ENCODE peak calls at places on chromosomes 12 and 14, in seven cellular contexts. S, B, Q, M, R, D and P are unnamed samples.

GRCh38 chr12:108129017-108129812 is at the start of gene WSCD2:
- DNase-seq in M (no peak), B (peak; percentile 69), S (peak; percentile 30), Q (peak; percentile 9), R (no peak), D (no peak), P (no peak)

GRCh38 chr12:74890237-74890599 is 319.4 kb downstream of the KCNC2 start:
- DNase-seq in D (peak; percentile 49), B (peak; percentile 69), R (no peak), S (peak; percentile 95), Q (peak; percentile 15), M (no peak), P (peak; percentile 53)

GRCh38 chr14:33475623-33476022 is 475.3 kb downstream of the EGLN3 start:
- DNase-seq in B (peak; percentile 80), Q (peak; percentile 58), R (peak; percentile 11), M (no peak), D (no peak), S (peak; percentile 77), P (no peak)

GRCh38 chr12:24751181-24751580 is 197.7 kb downstream of the BCAT1 start:
- DNase-seq in R (no peak), S (no peak), M (no peak), B (no peak), Q (no peak), D (no peak), P (no peak)

GRCh38 chr14:23248601-23249000 is 10.9 kb downstream of the RNF212B start:
- DNase-seq in S (no peak), D (no peak), M (no peak), B (no peak), Q (no peak), R (no peak), P (no peak)

GRCh38 chr12:104569348-104570173 is 112.8 kb downstream of the CHST11 start:
- DNase-seq in M (no peak), Q (no peak), B (no peak), S (no peak), D (no peak), R (peak; percentile 39), P (no peak)

GRCh38 chr14:51513281-51513680 is 138.4 kb upstream of the FRMD6 start:
- DNase-seq in S (no peak), D (no peak), M (no peak), Q (no peak), B (no peak), R (no peak), P (no peak)

GRCh38 chr12:56521590-56522371 is at the start of gene RBMS2:
- DNase-seq in D (peak; percentile 81), Q (peak; percentile 59), B (peak; percentile 95), S (peak; percentile 89), M (peak; percentile 85), R (peak; percentile 34), P (peak; percentile 83)

GRCh38 chr12:7374423-7375144 is 69.4 kb downstream of the CD163L1 start:
- DNase-seq in M (no peak), R (peak; percentile 27), B (peak; percentile 48), D (peak; percentile 56), Q (peak; percentile 80), S (peak; percentile 48), P (no peak)

GRCh38 chr14:59570122-59570521 is 6.5 kb downstream of the CCDC175 start:
- DNase-seq in R (no peak), D (no peak), S (peak; percentile 65), M (no peak), B (peak; percentile 56), Q (no peak), P (no peak)

GRCh38 chr14:31357279-31357678 is 63.1 kb downstream of the HEATR5A start:
- DNase-seq in D (no peak), M (no peak), Q (no peak), S (peak; percentile 26), B (no peak), R (no peak), P (no peak)

GRCh38 chr14:60965402-60965801 is 15.5 kb downstream of the TRMT5 start:
- DNase-seq in S (peak; percentile 66), D (no peak), B (no peak), R (no peak), Q (no peak), M (no peak), P (peak; percentile 60)

GRCh38 chr12:82942521-82942920 is 255.8 kb downstream of the TMTC2 start:
- DNase-seq in B (peak; percentile 58), M (no peak), S (no peak), R (no peak), Q (no peak), D (no peak), P (no peak)

GRCh38 chr12:106648736-106649135 is 65.9 kb downstream of the RFX4 start:
- DNase-seq in Q (no peak), D (no peak), R (no peak), B (no peak), S (no peak), M (no peak), P (no peak)

GRCh38 chr12:112198120-112198733 is 72.9 kb downstream of the TRAFD1 start:
- DNase-seq in D (peak; percentile 81), M (peak; percentile 59), B (peak; percentile 76), R (peak; percentile 73), Q (peak; percentile 64), S (peak; percentile 82), P (no peak)

GRCh38 chr14:20429801-20430669 is 5.9 kb downstream of the KLHL33 start:
- DNase-seq in R (no peak), M (peak; percentile 56), D (no peak), S (no peak), Q (peak; percentile 30), B (no peak), P (no peak)

GRCh38 chr14:104843442-104844305 is 21.4 kb upstream of the CEP170B start:
- DNase-seq in R (no peak), S (no peak), M (no peak), B (peak; percentile 37), Q (no peak), D (no peak), P (no peak)

GRCh38 chr14:97930191-97930590 is 1133.0 kb downstream of the VRK1 start:
- DNase-seq in R (no peak), B (peak; percentile 96), S (no peak), M (no peak), Q (no peak), D (no peak), P (no peak)

GRCh38 chr12:95303476-95303875 is 85.9 kb downstream of the VEZT start:
- DNase-seq in D (no peak), B (no peak), Q (no peak), S (peak; percentile 51), M (no peak), R (no peak), P (no peak)

GRCh38 chr12:54935235-54935951 is 49.2 kb downstream of the TESPA1 start:
- DNase-seq in D (peak; percentile 86), R (peak; percentile 41), B (peak; percentile 19), M (no peak), S (peak; percentile 94), Q (peak; percentile 2), P (peak; percentile 60)

GRCh38 chr14:37232907-37233481 is 35.3 kb downstream of the MIPOL1 start:
- DNase-seq in D (peak; percentile 43), B (peak; percentile 73), R (peak; percentile 21), M (no peak), Q (peak; percentile 79), S (peak; percentile 89), P (peak; percentile 20)

GRCh38 chr14:47039336-47039735 is 387.8 kb upstream of the RPL10L start:
- DNase-seq in S (no peak), B (no peak), Q (no peak), M (no peak), R (no peak), D (no peak), P (no peak)

GRCh38 chr14:47044841-47045240 is 393.3 kb upstream of the RPL10L start:
- DNase-seq in D (no peak), Q (no peak), S (peak; percentile 51), B (peak; percentile 27), R (no peak), M (no peak), P (no peak)

GRCh38 chr14:47040490-47040889 is 388.9 kb upstream of the RPL10L start:
- DNase-seq in D (no peak), R (no peak), Q (peak; percentile 3), S (peak; percentile 30), M (no peak), B (peak; percentile 4), P (no peak)
- TF ChIP-seq CTCF in D (no peak), R (peak; percentile 26), Q (peak; percentile 30), S (peak; percentile 56), M (no peak), B (peak; percentile 26), P (no peak)

DNA sequence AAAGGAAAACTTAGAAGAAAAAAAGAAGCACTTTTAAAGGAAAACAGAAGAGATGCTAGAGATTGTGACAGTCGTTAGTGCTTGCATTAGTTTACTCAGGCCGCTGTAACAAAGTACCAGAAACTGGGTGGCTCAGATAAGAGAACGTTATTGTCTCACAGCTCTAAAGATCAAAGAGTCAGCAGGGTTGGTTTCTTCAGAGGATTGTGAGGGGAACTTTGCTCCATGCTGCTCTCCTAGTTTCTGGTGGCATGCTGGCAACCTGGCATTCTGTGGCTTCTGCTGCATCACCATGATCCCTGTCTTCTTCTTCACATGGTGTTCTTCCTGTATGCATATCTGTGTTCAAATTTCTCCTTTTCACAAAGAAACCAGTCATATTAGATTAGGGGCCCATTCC is 119.4 kb upstream of the PLEKHA5 start:
- DNase-seq in B (no peak), R (no peak), D (no peak), Q (peak; percentile 3), S (no peak), M (no peak), P (no peak)
- H3K9me3 ChIP-seq in B (no peaks in the 10 kb centered on the region), R (no peaks in the 10 kb centered on the region), D (no peaks in the 10 kb centered on the region), Q (no peaks in the 10 kb centered on the region), S (no peaks in the 10 kb centered on the region), M (no peaks in the 10 kb centered on the region), P (no peaks in the 10 kb centered on the region)

DNA sequence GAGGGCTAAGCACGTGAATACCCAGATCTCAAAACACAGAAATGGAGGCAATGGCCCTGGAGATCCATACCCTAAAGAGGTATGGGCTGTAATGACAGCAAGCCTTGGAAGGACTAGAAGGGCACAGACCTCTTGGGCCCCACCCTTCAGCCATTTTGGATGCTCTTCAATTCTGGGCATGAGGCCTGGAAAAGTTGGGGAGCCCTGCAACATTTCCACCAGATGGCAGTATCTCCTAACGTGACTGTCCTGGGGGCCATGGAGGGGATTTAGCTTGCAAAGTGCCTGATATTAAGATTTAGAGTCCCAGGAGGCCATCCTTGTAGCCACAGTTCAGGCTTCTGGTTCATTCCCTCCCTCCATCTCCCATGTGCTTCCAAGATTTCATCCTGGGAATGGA is 30.2 kb downstream of the KCNA5 start:
- DNase-seq in R (peak; percentile 5), Q (no peak), B (peak; percentile 25), M (no peak), S (no peak), D (no peak), P (no peak)
- TF ChIP-seq CTCF in R (peak; percentile 61), Q (peak; percentile 6), B (peak; percentile 47), M (no peak), S (peak; percentile 11), D (no peak), P (peak; percentile 56)

DNA sequence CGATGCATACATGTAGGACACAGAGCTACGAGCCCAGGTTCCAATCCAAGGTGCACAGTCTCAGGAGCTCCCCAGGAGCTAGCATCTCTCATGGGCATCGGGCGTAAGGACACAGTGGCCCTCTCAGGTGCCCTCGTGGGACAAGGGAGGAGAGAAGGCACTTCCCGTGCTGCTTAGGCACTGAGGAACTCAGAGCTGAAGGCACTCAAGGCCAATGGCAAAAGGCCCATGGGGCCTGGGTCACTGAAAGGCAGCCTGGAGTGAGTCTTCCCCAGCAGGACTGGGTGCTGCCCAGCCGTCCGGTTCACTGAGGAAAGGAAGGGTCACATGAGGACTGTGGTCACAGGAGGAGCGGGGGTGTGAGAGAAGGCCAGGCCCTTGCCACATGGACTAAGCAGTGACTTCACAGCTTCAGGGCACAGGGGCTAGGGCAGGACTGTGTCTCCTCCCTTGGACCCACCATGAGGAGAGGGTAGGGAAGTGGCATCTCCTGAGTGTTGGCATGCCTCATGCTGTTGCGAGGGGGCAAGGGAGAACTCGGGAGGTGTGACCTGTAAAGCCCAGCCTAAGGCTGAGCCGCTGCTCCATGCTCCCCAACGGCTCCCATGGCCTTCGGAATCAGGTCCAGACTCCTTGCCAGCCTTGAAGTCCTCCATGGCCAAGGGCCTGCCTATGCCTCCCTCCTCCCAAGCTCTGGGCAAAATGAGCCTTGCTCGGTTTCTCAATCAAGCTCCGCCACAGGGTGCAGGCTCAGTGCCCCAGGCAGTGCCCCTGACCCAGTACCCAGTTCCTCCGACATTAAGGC is 51.8 kb downstream of the CHGA start:
- DNase-seq in M (peak; percentile 34), D (no peak), S (no peak), Q (no peak), B (no peak), R (no peak), P (no peak)
- H3K9me3 ChIP-seq in M (no peaks in the 10 kb centered on the region), D (peaks cover 29% of the 10 kb centered on the region), S (no peaks in the 10 kb centered on the region), Q (peaks cover 18% of the 10 kb centered on the region), B (peaks cover 5% of the 10 kb centered on the region), R (peaks cover 23% of the 10 kb centered on the region), P (peaks cover 27% of the 10 kb centered on the region)